ENCODE peak calls at places on chromosomes 5 and 9, in ten cellular contexts. One of them, this sample, is unnamed.

GRCh38 chr5:178336889-178337785 is 104.5 kb upstream of the PHYKPL start:
- DNase-seq in HCEC 1CT: no peak
- DNase-seq in effector CD4-positive, alpha-beta T cell: no peak
- DNase-seq in H9: no peak
- DNase-seq in cardiac muscle cell: no peak
- DNase-seq in NCI-H460: no peak
- DNase-seq in left ventricle myocardium inferior: no peak
- DNase-seq in activated CD8-positive, alpha-beta memory T cell treated with anti-CD3 and anti-CD28 coated beads, Interleukin-2, amount 50 U/mL, for 4 hours: peak
- DNase-seq in activated effector memory CD4-positive, alpha-beta T cell treated with Interleukin-2 at 50 U/mL for 16 hours: no peak
- DNase-seq in fibroblast of villous mesenchyme: no peak
- DNase-seq in this sample: no peak

GRCh38 chr5:135138116-135138850 is 104.3 kb upstream of the PITX1 start:
- DNase-seq in activated effector memory CD4-positive, alpha-beta T cell treated with Interleukin-2 at 50 U/mL for 16 hours: no peak
- DNase-seq in H9: no peak
- DNase-seq in fibroblast of villous mesenchyme: no peak
- DNase-seq in cardiac muscle cell: no peak
- DNase-seq in NCI-H460: no peak
- DNase-seq in activated CD8-positive, alpha-beta memory T cell treated with anti-CD3 and anti-CD28 coated beads, Interleukin-2, amount 50 U/mL, for 4 hours: no peak
- DNase-seq in left ventricle myocardium inferior: no peak
- DNase-seq in HCEC 1CT: peak
- DNase-seq in effector CD4-positive, alpha-beta T cell: no peak
- DNase-seq in this sample: peak

GRCh38 chr5:68189613-68190012 is 25.9 kb upstream of the PIK3R1 start:
- DNase-seq in fibroblast of villous mesenchyme: no peak
- DNase-seq in HCEC 1CT: no peak
- DNase-seq in activated effector memory CD4-positive, alpha-beta T cell treated with Interleukin-2 at 50 U/mL for 16 hours: no peak
- DNase-seq in activated CD8-positive, alpha-beta memory T cell treated with anti-CD3 and anti-CD28 coated beads, Interleukin-2, amount 50 U/mL, for 4 hours: no peak
- DNase-seq in H9: no peak
- DNase-seq in NCI-H460: no peak
- DNase-seq in effector CD4-positive, alpha-beta T cell: no peak
- DNase-seq in left ventricle myocardium inferior: no peak
- DNase-seq in cardiac muscle cell: no peak
- DNase-seq in this sample: no peak

GRCh38 chr9:70421020-70421271 is 6.5 kb upstream of the KLF9 start:
- DNase-seq in cardiac muscle cell: no peak
- DNase-seq in left ventricle myocardium inferior: no peak
- DNase-seq in effector CD4-positive, alpha-beta T cell: no peak
- DNase-seq in activated effector memory CD4-positive, alpha-beta T cell treated with Interleukin-2 at 50 U/mL for 16 hours: no peak
- DNase-seq in fibroblast of villous mesenchyme: no peak
- DNase-seq in H9: no peak
- DNase-seq in HCEC 1CT: no peak
- DNase-seq in activated CD8-positive, alpha-beta memory T cell treated with anti-CD3 and anti-CD28 coated beads, Interleukin-2, amount 50 U/mL, for 4 hours: peak
- DNase-seq in NCI-H460: no peak
- DNase-seq in this sample: no peak

GRCh38 chr9:25461416-25461815 is 216.8 kb downstream of the TUSC1 start:
- DNase-seq in fibroblast of villous mesenchyme: no peak
- DNase-seq in NCI-H460: no peak
- DNase-seq in H9: no peak
- DNase-seq in left ventricle myocardium inferior: no peak
- DNase-seq in cardiac muscle cell: no peak
- DNase-seq in effector CD4-positive, alpha-beta T cell: no peak
- DNase-seq in activated CD8-positive, alpha-beta memory T cell treated with anti-CD3 and anti-CD28 coated beads, Interleukin-2, amount 50 U/mL, for 4 hours: no peak
- DNase-seq in HCEC 1CT: no peak
- DNase-seq in activated effector memory CD4-positive, alpha-beta T cell treated with Interleukin-2 at 50 U/mL for 16 hours: no peak
- DNase-seq in this sample: no peak

GRCh38 chr5:155897761-155898160 is 429.2 kb upstream of the SGCD start:
- DNase-seq in H9: no peak
- DNase-seq in HCEC 1CT: no peak
- DNase-seq in fibroblast of villous mesenchyme: no peak
- DNase-seq in NCI-H460: no peak
- DNase-seq in activated effector memory CD4-positive, alpha-beta T cell treated with Interleukin-2 at 50 U/mL for 16 hours: no peak
- DNase-seq in activated CD8-positive, alpha-beta memory T cell treated with anti-CD3 and anti-CD28 coated beads, Interleukin-2, amount 50 U/mL, for 4 hours: no peak
- DNase-seq in left ventricle myocardium inferior: no peak
- DNase-seq in cardiac muscle cell: no peak
- DNase-seq in effector CD4-positive, alpha-beta T cell: no peak
- DNase-seq in this sample: no peak

GRCh38 chr9:117772960-117773359 is 68.8 kb downstream of the TLR4 start:
- DNase-seq in left ventricle myocardium inferior: no peak
- DNase-seq in fibroblast of villous mesenchyme: peak
- DNase-seq in activated effector memory CD4-positive, alpha-beta T cell treated with Interleukin-2 at 50 U/mL for 16 hours: no peak
- DNase-seq in H9: no peak
- DNase-seq in NCI-H460: no peak
- DNase-seq in cardiac muscle cell: peak
- DNase-seq in activated CD8-positive, alpha-beta memory T cell treated with anti-CD3 and anti-CD28 coated beads, Interleukin-2, amount 50 U/mL, for 4 hours: no peak
- DNase-seq in effector CD4-positive, alpha-beta T cell: no peak
- DNase-seq in HCEC 1CT: no peak
- DNase-seq in this sample: no peak

GRCh38 chr9:129482521-129483466 is 138.1 kb downstream of the C9orf50 start:
- DNase-seq in H9: no peak
- DNase-seq in effector CD4-positive, alpha-beta T cell: no peak
- DNase-seq in HCEC 1CT: peak
- DNase-seq in cardiac muscle cell: peak
- DNase-seq in activated CD8-positive, alpha-beta memory T cell treated with anti-CD3 and anti-CD28 coated beads, Interleukin-2, amount 50 U/mL, for 4 hours: peak
- DNase-seq in fibroblast of villous mesenchyme: peak
- DNase-seq in NCI-H460: peak
- DNase-seq in left ventricle myocardium inferior: peak
- DNase-seq in activated effector memory CD4-positive, alpha-beta T cell treated with Interleukin-2 at 50 U/mL for 16 hours: no peak
- DNase-seq in this sample: peak

GRCh38 chr5:17216176-17216973 is 1.1 kb upstream of the BASP1 start:
- DNase-seq in fibroblast of villous mesenchyme: peak
- DNase-seq in left ventricle myocardium inferior: peak
- DNase-seq in effector CD4-positive, alpha-beta T cell: no peak
- DNase-seq in activated effector memory CD4-positive, alpha-beta T cell treated with Interleukin-2 at 50 U/mL for 16 hours: no peak
- DNase-seq in activated CD8-positive, alpha-beta memory T cell treated with anti-CD3 and anti-CD28 coated beads, Interleukin-2, amount 50 U/mL, for 4 hours: no peak
- DNase-seq in HCEC 1CT: peak
- DNase-seq in cardiac muscle cell: peak
- DNase-seq in NCI-H460: peak
- DNase-seq in H9: peak
- DNase-seq in this sample: peak

GRCh38 chr5:73419414-73420390 is 28.9 kb downstream of the FOXD1 start:
- DNase-seq in cardiac muscle cell: peak
- DNase-seq in HCEC 1CT: peak
- DNase-seq in activated effector memory CD4-positive, alpha-beta T cell treated with Interleukin-2 at 50 U/mL for 16 hours: no peak
- DNase-seq in H9: peak
- DNase-seq in fibroblast of villous mesenchyme: peak
- DNase-seq in activated CD8-positive, alpha-beta memory T cell treated with anti-CD3 and anti-CD28 coated beads, Interleukin-2, amount 50 U/mL, for 4 hours: no peak
- DNase-seq in effector CD4-positive, alpha-beta T cell: no peak
- DNase-seq in NCI-H460: no peak
- DNase-seq in left ventricle myocardium inferior: no peak
- DNase-seq in this sample: peak

GRCh38 chr5:136731241-136731885 is 366.0 kb upstream of the TRPC7 start:
- DNase-seq in NCI-H460: no peak
- DNase-seq in activated CD8-positive, alpha-beta memory T cell treated with anti-CD3 and anti-CD28 coated beads, Interleukin-2, amount 50 U/mL, for 4 hours: no peak
- DNase-seq in fibroblast of villous mesenchyme: peak
- DNase-seq in activated effector memory CD4-positive, alpha-beta T cell treated with Interleukin-2 at 50 U/mL for 16 hours: no peak
- DNase-seq in HCEC 1CT: no peak
- DNase-seq in H9: no peak
- DNase-seq in left ventricle myocardium inferior: no peak
- DNase-seq in cardiac muscle cell: no peak
- DNase-seq in effector CD4-positive, alpha-beta T cell: no peak
- DNase-seq in this sample: peak

GRCh38 chr5:107605596-107606125 is 65.1 kb downstream of the EFNA5 start:
- DNase-seq in effector CD4-positive, alpha-beta T cell: no peak
- DNase-seq in HCEC 1CT: no peak
- DNase-seq in left ventricle myocardium inferior: no peak
- DNase-seq in NCI-H460: no peak
- DNase-seq in cardiac muscle cell: no peak
- DNase-seq in activated CD8-positive, alpha-beta memory T cell treated with anti-CD3 and anti-CD28 coated beads, Interleukin-2, amount 50 U/mL, for 4 hours: no peak
- DNase-seq in activated effector memory CD4-positive, alpha-beta T cell treated with Interleukin-2 at 50 U/mL for 16 hours: no peak
- DNase-seq in H9: no peak
- DNase-seq in fibroblast of villous mesenchyme: no peak
- DNase-seq in this sample: no peak

GRCh38 chr5:144510845-144511580 is 340.3 kb downstream of the KCTD16 start:
- DNase-seq in fibroblast of villous mesenchyme: no peak
- DNase-seq in activated CD8-positive, alpha-beta memory T cell treated with anti-CD3 and anti-CD28 coated beads, Interleukin-2, amount 50 U/mL, for 4 hours: no peak
- DNase-seq in HCEC 1CT: no peak
- DNase-seq in NCI-H460: no peak
- DNase-seq in H9: no peak
- DNase-seq in left ventricle myocardium inferior: no peak
- DNase-seq in effector CD4-positive, alpha-beta T cell: no peak
- DNase-seq in activated effector memory CD4-positive, alpha-beta T cell treated with Interleukin-2 at 50 U/mL for 16 hours: no peak
- DNase-seq in cardiac muscle cell: no peak
- DNase-seq in this sample: no peak

GRCh38 chr9:90969021-90969675 is 167.5 kb downstream of the SYK start:
- DNase-seq in cardiac muscle cell: no peak
- DNase-seq in H9: no peak
- DNase-seq in activated CD8-positive, alpha-beta memory T cell treated with anti-CD3 and anti-CD28 coated beads, Interleukin-2, amount 50 U/mL, for 4 hours: no peak
- DNase-seq in HCEC 1CT: no peak
- DNase-seq in activated effector memory CD4-positive, alpha-beta T cell treated with Interleukin-2 at 50 U/mL for 16 hours: no peak
- DNase-seq in fibroblast of villous mesenchyme: no peak
- DNase-seq in left ventricle myocardium inferior: no peak
- DNase-seq in NCI-H460: no peak
- DNase-seq in effector CD4-positive, alpha-beta T cell: no peak
- DNase-seq in this sample: no peak

GRCh38 chr9:134291961-134292871 is 34.0 kb upstream of the RXRA start:
- DNase-seq in activated CD8-positive, alpha-beta memory T cell treated with anti-CD3 and anti-CD28 coated beads, Interleukin-2, amount 50 U/mL, for 4 hours: no peak
- DNase-seq in fibroblast of villous mesenchyme: no peak
- DNase-seq in H9: no peak
- DNase-seq in NCI-H460: no peak
- DNase-seq in activated effector memory CD4-positive, alpha-beta T cell treated with Interleukin-2 at 50 U/mL for 16 hours: no peak
- DNase-seq in left ventricle myocardium inferior: peak
- DNase-seq in cardiac muscle cell: no peak
- DNase-seq in effector CD4-positive, alpha-beta T cell: no peak
- DNase-seq in HCEC 1CT: no peak
- DNase-seq in this sample: no peak

GRCh38 chr5:82419559-82420332 is 141.6 kb upstream of the RPS23 start:
- DNase-seq in activated effector memory CD4-positive, alpha-beta T cell treated with Interleukin-2 at 50 U/mL for 16 hours: no peak
- DNase-seq in cardiac muscle cell: no peak
- DNase-seq in effector CD4-positive, alpha-beta T cell: no peak
- DNase-seq in HCEC 1CT: no peak
- DNase-seq in left ventricle myocardium inferior: no peak
- DNase-seq in fibroblast of villous mesenchyme: no peak
- DNase-seq in activated CD8-positive, alpha-beta memory T cell treated with anti-CD3 and anti-CD28 coated beads, Interleukin-2, amount 50 U/mL, for 4 hours: no peak
- DNase-seq in H9: no peak
- DNase-seq in NCI-H460: no peak
- DNase-seq in this sample: no peak

GRCh38 chr9:92961627-92962302 is 14.4 kb downstream of the FGD3 start:
- DNase-seq in activated effector memory CD4-positive, alpha-beta T cell treated with Interleukin-2 at 50 U/mL for 16 hours: no peak
- DNase-seq in activated CD8-positive, alpha-beta memory T cell treated with anti-CD3 and anti-CD28 coated beads, Interleukin-2, amount 50 U/mL, for 4 hours: no peak
- DNase-seq in fibroblast of villous mesenchyme: no peak
- DNase-seq in H9: no peak
- DNase-seq in HCEC 1CT: no peak
- DNase-seq in NCI-H460: no peak
- DNase-seq in left ventricle myocardium inferior: no peak
- DNase-seq in effector CD4-positive, alpha-beta T cell: no peak
- DNase-seq in cardiac muscle cell: no peak
- DNase-seq in this sample: no peak

GRCh38 chr5:55645304-55645703 is 66.8 kb downstream of the SLC38A9 start:
- DNase-seq in cardiac muscle cell: peak
- DNase-seq in effector CD4-positive, alpha-beta T cell: no peak
- DNase-seq in H9: no peak
- DNase-seq in activated CD8-positive, alpha-beta memory T cell treated with anti-CD3 and anti-CD28 coated beads, Interleukin-2, amount 50 U/mL, for 4 hours: no peak
- DNase-seq in left ventricle myocardium inferior: no peak
- DNase-seq in NCI-H460: no peak
- DNase-seq in HCEC 1CT: peak
- DNase-seq in fibroblast of villous mesenchyme: peak
- DNase-seq in activated effector memory CD4-positive, alpha-beta T cell treated with Interleukin-2 at 50 U/mL for 16 hours: no peak
- DNase-seq in this sample: peak

GRCh38 chr9:16625831-16626230 is 244.6 kb downstream of the BNC2 start:
- DNase-seq in activated CD8-positive, alpha-beta memory T cell treated with anti-CD3 and anti-CD28 coated beads, Interleukin-2, amount 50 U/mL, for 4 hours: no peak
- DNase-seq in fibroblast of villous mesenchyme: peak
- DNase-seq in activated effector memory CD4-positive, alpha-beta T cell treated with Interleukin-2 at 50 U/mL for 16 hours: no peak
- DNase-seq in H9: no peak
- DNase-seq in cardiac muscle cell: peak
- DNase-seq in NCI-H460: no peak
- DNase-seq in effector CD4-positive, alpha-beta T cell: no peak
- DNase-seq in left ventricle myocardium inferior: no peak
- DNase-seq in HCEC 1CT: peak
- DNase-seq in this sample: peak

GRCh38 chr5:28344803-28345433 is 1306.5 kb upstream of the CDH9 start:
- DNase-seq in activated CD8-positive, alpha-beta memory T cell treated with anti-CD3 and anti-CD28 coated beads, Interleukin-2, amount 50 U/mL, for 4 hours: no peak
- DNase-seq in H9: peak
- DNase-seq in cardiac muscle cell: peak
- DNase-seq in fibroblast of villous mesenchyme: peak
- DNase-seq in NCI-H460: peak
- DNase-seq in effector CD4-positive, alpha-beta T cell: no peak
- DNase-seq in HCEC 1CT: peak
- DNase-seq in left ventricle myocardium inferior: no peak
- DNase-seq in activated effector memory CD4-positive, alpha-beta T cell treated with Interleukin-2 at 50 U/mL for 16 hours: no peak
- DNase-seq in this sample: no peak

GRCh38 chr5:175461370-175461769 is 17.0 kb upstream of the SFXN1 start:
- DNase-seq in activated effector memory CD4-positive, alpha-beta T cell treated with Interleukin-2 at 50 U/mL for 16 hours: no peak
- DNase-seq in H9: no peak
- DNase-seq in left ventricle myocardium inferior: peak
- DNase-seq in activated CD8-positive, alpha-beta memory T cell treated with anti-CD3 and anti-CD28 coated beads, Interleukin-2, amount 50 U/mL, for 4 hours: no peak
- DNase-seq in fibroblast of villous mesenchyme: no peak
- DNase-seq in effector CD4-positive, alpha-beta T cell: no peak
- DNase-seq in HCEC 1CT: no peak
- DNase-seq in NCI-H460: no peak
- DNase-seq in cardiac muscle cell: no peak
- DNase-seq in this sample: no peak

GRCh38 chr5:180121799-180122198 is 50.2 kb upstream of the RNF130 start:
- DNase-seq in cardiac muscle cell: no peak
- DNase-seq in left ventricle myocardium inferior: no peak
- DNase-seq in NCI-H460: no peak
- DNase-seq in fibroblast of villous mesenchyme: no peak
- DNase-seq in activated effector memory CD4-positive, alpha-beta T cell treated with Interleukin-2 at 50 U/mL for 16 hours: no peak
- DNase-seq in HCEC 1CT: no peak
- DNase-seq in effector CD4-positive, alpha-beta T cell: no peak
- DNase-seq in activated CD8-positive, alpha-beta memory T cell treated with anti-CD3 and anti-CD28 coated beads, Interleukin-2, amount 50 U/mL, for 4 hours: no peak
- DNase-seq in H9: no peak
- DNase-seq in this sample: no peak

GRCh38 chr5:159094745-159095144 is 5.0 kb downstream of the EBF1 start:
- DNase-seq in NCI-H460: peak
- DNase-seq in HCEC 1CT: peak
- DNase-seq in left ventricle myocardium inferior: peak
- DNase-seq in fibroblast of villous mesenchyme: peak
- DNase-seq in activated CD8-positive, alpha-beta memory T cell treated with anti-CD3 and anti-CD28 coated beads, Interleukin-2, amount 50 U/mL, for 4 hours: peak
- DNase-seq in activated effector memory CD4-positive, alpha-beta T cell treated with Interleukin-2 at 50 U/mL for 16 hours: no peak
- DNase-seq in cardiac muscle cell: peak
- DNase-seq in effector CD4-positive, alpha-beta T cell: peak
- DNase-seq in H9: peak
- DNase-seq in this sample: peak

GRCh38 chr5:159814810-159815585 is 101.3 kb upstream of the ADRA1B start:
- DNase-seq in cardiac muscle cell: no peak
- DNase-seq in activated CD8-positive, alpha-beta memory T cell treated with anti-CD3 and anti-CD28 coated beads, Interleukin-2, amount 50 U/mL, for 4 hours: no peak
- DNase-seq in H9: no peak
- DNase-seq in activated effector memory CD4-positive, alpha-beta T cell treated with Interleukin-2 at 50 U/mL for 16 hours: no peak
- DNase-seq in fibroblast of villous mesenchyme: peak
- DNase-seq in HCEC 1CT: peak
- DNase-seq in effector CD4-positive, alpha-beta T cell: no peak
- DNase-seq in NCI-H460: no peak
- DNase-seq in left ventricle myocardium inferior: no peak
- DNase-seq in this sample: peak

GRCh38 chr5:142426129-142426641 is 101.4 kb upstream of the SPRY4 start:
- DNase-seq in cardiac muscle cell: no peak
- DNase-seq in effector CD4-positive, alpha-beta T cell: peak
- DNase-seq in HCEC 1CT: no peak
- DNase-seq in NCI-H460: no peak
- DNase-seq in fibroblast of villous mesenchyme: no peak
- DNase-seq in left ventricle myocardium inferior: peak
- DNase-seq in activated effector memory CD4-positive, alpha-beta T cell treated with Interleukin-2 at 50 U/mL for 16 hours: peak
- DNase-seq in activated CD8-positive, alpha-beta memory T cell treated with anti-CD3 and anti-CD28 coated beads, Interleukin-2, amount 50 U/mL, for 4 hours: peak
- DNase-seq in H9: no peak
- DNase-seq in this sample: peak

This sample was measured in IMR-90.